ENCODE peak calls at places on chromosomes 12 and 14, in four cellular contexts. I is amniotic stem cell; B is dorsolateral prefrontal cortex; U is activated CD8-positive, alpha-beta memory T cell treated with anti-CD3 and anti-CD28 coated beads for 1 hour. F is an unnamed sample.

GRCh38 chr12:49615725-49616124 is 7.6 kb upstream of the PRPF40B start:
- DNase-seq in I (no peak), U (no peak), B (no peak), F (no peak)

GRCh38 chr14:101845896-101846295 is 84.4 kb downstream of the PPP2R5C start:
- DNase-seq in U (no peak), I (no peak), B (peak), F (no peak)

GRCh38 chr12:52526511-52526951 is 6.3 kb upstream of the KRT5 start:
- DNase-seq in I (no peak), B (no peak), U (no peak), F (no peak)

GRCh38 chr12:639566-639965 is 23.7 kb downstream of the NINJ2 start:
- DNase-seq in B (no peak), I (no peak), U (no peak), F (no peak)

GRCh38 chr14:87745507-87746118 is 247.4 kb downstream of the GALC start:
- DNase-seq in I (no peak), U (no peak), B (no peak), F (no peak)

GRCh38 chr12:56020437-56021189 is at the start of gene IKZF4:
- DNase-seq in B (peak), I (no peak), U (no peak), F (no peak)

GRCh38 chr14:55102141-55102547 is 26.9 kb upstream of the LGALS3 start:
- DNase-seq in B (peak), U (no peak), I (peak), F (no peak)

GRCh38 chr14:75879031-75879430 is 102.8 kb downstream of the TGFB3 start:
- DNase-seq in B (no peak), U (no peak), I (peak), F (no peak)

GRCh38 chr14:77103954-77104353 is 5.9 kb downstream of the CIPC start:
- DNase-seq in U (no peak), I (no peak), B (no peak), F (no peak)

GRCh38 chr12:45912774-45913173 is 77.6 kb downstream of the SCAF11 start:
- DNase-seq in I (no peak), U (no peak), B (no peak), F (no peak)

GRCh38 chr14:34722723-34723545 is 8.5 kb upstream of the CFL2 start:
- DNase-seq in B (peak), U (no peak), I (no peak), F (no peak)

GRCh38 chr14:21098134-21098891 is at the start of gene ZNF219:
- DNase-seq in B (peak), I (no peak), U (no peak), F (no peak)

GRCh38 chr12:81572411-81572810 is 186.7 kb downstream of the PPFIA2 start:
- DNase-seq in U (no peak), B (no peak), I (no peak), F (no peak)

GRCh38 chr14:76901171-76902055 is 75.2 kb downstream of the LRRC74A start:
- DNase-seq in U (no peak), B (no peak), I (peak), F (no peak)

GRCh38 chr12:113924341-113924740 is 41.8 kb downstream of the RBM19 start:
- DNase-seq in B (no peak), I (no peak), U (no peak), F (no peak)

GRCh38 chr12:70919597-70920035 is 922 bp downstream of the PTPRR start:
- DNase-seq in I (no peak), U (no peak), B (peak), F (no peak)

GRCh38 chr12:92950011-92950410 is 20.9 kb upstream of the EEA1 start:
- DNase-seq in B (no peak), U (no peak), I (no peak), F (no peak)

GRCh38 chr12:122867701-122868461 is 28.0 kb downstream of the VPS37B start:
- DNase-seq in U (no peak), I (no peak), B (no peak), F (no peak)

GRCh38 chr12:27875677-27876076 is 95.6 kb upstream of the MANSC4 start:
- DNase-seq in U (no peak), B (no peak), I (no peak), F (no peak)